ENCODE peak calls at places on chromosomes 13 and 19, in eight cellular contexts. Y, N, W, Q, D, O, E and P are unnamed samples.

GRCh38 chr13:85588359-85588758 is 210.9 kb downstream of the SLITRK6 start:
- DNase-seq in D (no peak), N (no peak), Q (no peak), W (no peak), E (no peak), Y (no peak), O (no peak), P (no peak)

GRCh38 chr19:1276620-1277007 is 1.3 kb downstream of the FAM174C start:
- DNase-seq in D (no peak), N (no peak), E (no peak), O (no peak), W (no peak), Y (no peak), Q (no peak), P (no peak)

GRCh38 chr19:41186971-41187883 is 5.8 kb upstream of the CYP2S1 start:
- DNase-seq in O (no peak), D (no peak), Q (no peak), E (no peak), W (no peak), N (no peak), Y (no peak), P (no peak)

GRCh38 chr13:99976502-99977115 is 5.0 kb upstream of the ZIC2 start:
- DNase-seq in O (no peak), Q (no peak), Y (no peak), N (no peak), E (no peak), D (no peak), W (no peak), P (no peak)

GRCh38 chr13:41384749-41385503 is 72.4 kb upstream of the RGCC start:
- DNase-seq in Q (no peak), D (peak; percentile 18), O (no peak), E (peak; percentile 12), N (no peak), W (no peak), Y (no peak), P (no peak)

GRCh38 chr13:60327551-60327950 is 69.5 kb upstream of the TDRD3 start:
- DNase-seq in Q (no peak), Y (no peak), N (no peak), W (no peak), O (no peak), E (peak; percentile 79), D (no peak), P (no peak)

GRCh38 chr13:50831510-50831909 is 12.0 kb downstream of the DLEU7 start:
- DNase-seq in Q (no peak), W (no peak), O (no peak), Y (no peak), E (no peak), N (no peak), D (no peak), P (no peak)

GRCh38 chr13:20428666-20429644 is 96.7 kb downstream of the CRYL1 start:
- DNase-seq in W (no peak), Q (no peak), O (no peak), D (no peak), E (peak; percentile 54), N (no peak), Y (no peak), P (no peak)

GRCh38 chr13:25687622-25688225 is 315.9 kb downstream of the ATP8A2 start:
- DNase-seq in W (no peak), E (no peak), N (no peak), Y (no peak), O (no peak), D (no peak), Q (no peak), P (no peak)

GRCh38 chr19:1064661-1065605 is 2.0 kb upstream of the ARHGAP45 start:
- DNase-seq in O (peak; percentile 58), N (peak; percentile 58), E (no peak), Q (no peak), Y (peak; percentile 79), D (peak; percentile 74), W (peak; percentile 84), P (peak; percentile 85)

GRCh38 chr13:46660859-46661258 is 107.9 kb downstream of the LRCH1 start:
- DNase-seq in Q (no peak), W (no peak), D (no peak), E (no peak), Y (no peak), O (no peak), N (no peak), P (no peak)

GRCh38 chr19:42601811-42602443 is 7.2 kb upstream of the CEACAM8 start:
- DNase-seq in Y (no peak), Q (no peak), W (no peak), D (peak; percentile 60), E (peak; percentile 2), N (no peak), O (no peak), P (no peak)

GRCh38 chr19:33194884-33195710 is 967 bp downstream of the LRP3 start:
- DNase-seq in Y (peak; percentile 67), W (peak; percentile 61), O (no peak), Q (no peak), N (no peak), D (peak; percentile 30), E (no peak), P (no peak)

GRCh38 chr13:109729031-109729870 is 57.1 kb downstream of the IRS2 start:
- DNase-seq in Y (no peak), Q (no peak), N (no peak), O (no peak), W (no peak), D (no peak), E (peak; percentile 88), P (no peak)

GRCh38 chr19:12648088-12648487 is 18.5 kb downstream of the MAN2B1 start:
- DNase-seq in E (no peak), Q (no peak), N (no peak), W (no peak), D (no peak), O (no peak), Y (no peak), P (no peak)

GRCh38 chr13:44188257-44188656 is 185.4 kb upstream of the SERP2 start:
- DNase-seq in E (peak; percentile 85), N (no peak), Y (no peak), Q (no peak), W (no peak), O (no peak), D (peak; percentile 83), P (no peak)

GRCh38 chr13:50576156-50576555 is 267.3 kb downstream of the DLEU7 start:
- DNase-seq in W (no peak), D (no peak), E (no peak), O (no peak), Q (no peak), Y (no peak), N (no peak), P (no peak)

GRCh38 chr19:46408611-46409039 is 4.7 kb downstream of the CCDC8 start:
- DNase-seq in W (peak; percentile 87), N (no peak), E (peak; percentile 65), O (no peak), D (no peak), Q (no peak), Y (peak; percentile 87), P (no peak)

GRCh38 chr19:44305457-44305856 is 632 bp upstream of the ZNF235 start:
- DNase-seq in E (no peak), Q (no peak), N (no peak), O (no peak), Y (no peak), D (no peak), W (peak; percentile 34), P (no peak)

GRCh38 chr19:54186934-54187381 is 2.4 kb downstream of the MBOAT7 start:
- DNase-seq in Y (peak; percentile 49), Q (no peak), N (no peak), O (no peak), W (no peak), E (no peak), D (no peak), P (no peak)

GRCh38 chr19:16355293-16356043 is 30.8 kb downstream of the KLF2 start:
- DNase-seq in N (no peak), D (no peak), Q (no peak), W (peak; percentile 70), O (no peak), E (no peak), Y (no peak), P (no peak)

GRCh38 chr19:29549105-29550070 is 23.6 kb downstream of the VSTM2B start:
- DNase-seq in O (no peak), D (no peak), Y (no peak), Q (no peak), W (no peak), N (no peak), E (no peak), P (no peak)

GRCh38 chr19:53549354-53549753 is 11.4 kb downstream of the ZNF331 start:
- DNase-seq in Q (no peak), Y (no peak), O (no peak), W (no peak), D (peak; percentile 60), E (peak; percentile 32), N (no peak), P (no peak)

GRCh38 chr19:30219682-30220081 is 152.5 kb upstream of the ZNF536 start:
- DNase-seq in D (no peak), E (no peak), Y (no peak), O (no peak), Q (no peak), W (no peak), N (no peak), P (no peak)